ENCODE peak calls at places on chromosomes 4 and X, in five cellular contexts. F, A, G, I and M are unnamed samples.

GRCh38 chr4:48778431-48779094 is 1.5 kb downstream of the FRYL start:
- DNase-seq in I (no peak), A (no peak), F (peak), G (no peak), M (peak)

GRCh38 chr4:37816006-37816405 is 10.5 kb upstream of the PGM2 start:
- DNase-seq in G (no peak), A (no peak), F (no peak), I (no peak), M (no peak)

GRCh38 chr4:85221606-85222005 is 253.3 kb upstream of the ARHGAP24 start:
- DNase-seq in I (no peak), F (no peak), G (no peak), A (no peak), M (no peak)

GRCh38 chr4:176745902-176746301 is 46.8 kb downstream of the VEGFC start:
- DNase-seq in A (no peak), I (no peak), G (no peak), F (no peak), M (no peak)

GRCh38 chr4:105950701-105951100 is 55.4 kb downstream of the NPNT start:
- DNase-seq in G (no peak), F (no peak), I (no peak), A (no peak), M (no peak)

GRCh38 chrX:104435249-104435648 is 130.8 kb upstream of the IL1RAPL2 start:
- DNase-seq in F (no peak), G (no peak), I (no peak), A (no peak), M (no peak)

GRCh38 chr4:154559141-154559841 is 3.5 kb upstream of the FGB start:
- DNase-seq in A (no peak), F (peak), G (no peak), I (no peak), M (peak)

GRCh38 chrX:137654481-137654880 is 88.6 kb downstream of the ZIC3 start:
- DNase-seq in F (no peak), A (no peak), G (no peak), I (no peak), M (no peak)

DNA sequence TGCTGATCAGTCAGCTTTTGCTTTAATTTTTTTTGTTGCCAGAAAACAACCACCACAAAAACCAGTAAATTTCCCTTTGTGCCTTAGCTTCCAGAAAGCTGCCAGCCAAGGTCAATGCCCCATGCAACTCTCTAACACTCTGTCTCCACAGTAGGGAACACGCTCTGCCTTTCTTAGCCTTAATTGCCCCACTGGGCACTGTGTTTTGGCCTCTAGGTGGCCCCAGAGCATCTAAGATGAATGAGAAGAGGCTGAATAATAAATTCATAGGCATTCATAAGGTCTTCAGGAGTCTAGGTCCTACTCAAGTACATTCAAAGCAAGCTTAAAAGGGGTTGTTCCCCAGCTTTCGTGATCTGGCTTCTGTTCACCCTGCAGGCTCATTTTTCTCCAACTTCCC is 57.7 kb upstream of the PASD1 start:
- DNase-seq in G (peak), A (no peak), I (no peak), F (peak), M (peak)
- TF ChIP-seq CTCF in G (no peak), A (no peak), I (no peak), F (peak), M (peak)

DNA sequence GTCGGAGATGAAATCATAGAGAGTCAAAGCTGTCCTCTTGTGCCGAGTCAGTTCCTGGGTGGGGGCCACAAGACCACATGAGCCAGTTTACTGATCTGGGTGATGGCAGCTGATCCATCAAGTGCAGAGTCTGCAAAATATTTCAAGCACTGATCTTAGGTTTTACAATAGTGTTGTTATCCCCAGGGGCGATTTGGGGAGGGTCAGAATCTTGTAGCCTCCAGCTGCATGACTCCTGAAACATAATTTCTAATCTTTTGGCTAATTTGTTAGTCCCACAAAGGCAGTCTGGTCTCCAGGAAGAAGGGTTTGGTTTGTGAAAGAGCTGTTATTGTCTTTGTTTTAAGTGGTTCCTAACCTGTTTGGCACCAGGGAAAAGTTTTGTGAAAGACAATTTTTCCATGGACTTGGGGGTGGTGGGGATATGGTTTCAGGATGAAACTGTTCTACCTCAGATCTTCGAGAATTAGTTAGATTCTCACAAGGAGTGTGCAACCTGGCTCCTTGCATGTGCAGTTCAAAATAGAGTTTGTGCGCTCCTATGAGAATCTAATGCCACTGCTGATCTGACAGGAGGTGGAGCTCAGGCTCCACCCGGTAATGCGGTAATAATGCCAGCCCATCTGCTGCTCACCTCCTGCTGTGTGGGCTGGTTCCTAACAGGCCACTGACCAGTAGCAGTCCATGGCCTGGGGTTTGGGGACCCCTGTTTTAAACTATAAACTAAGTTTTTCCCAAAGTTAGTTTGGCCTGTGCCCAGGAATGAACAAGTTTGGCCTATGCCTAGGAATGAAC is 29.2 kb downstream of the METAP1 start:
- DNase-seq in F (no peak), G (peak), A (peak), I (no peak), M (no peak)
- TF ChIP-seq CTCF in F (no peak), G (no peak), A (no peak), I (peak), M (no peak)

GRCh38 chr4:111630705-111631104 is 514.5 kb upstream of the FAM241A start:
- DNase-seq in G (no peak), A (no peak), F (peak), I (no peak), M (peak)

GRCh38 chr4:111628437-111628836 is 516.8 kb upstream of the FAM241A start:
- DNase-seq in G (no peak), I (no peak), F (no peak), A (no peak), M (no peak)

GRCh38 chr4:111633663-111634266 is 511.5 kb upstream of the FAM241A start:
- DNase-seq in A (no peak), G (no peak), F (no peak), I (no peak), M (no peak)

GRCh38 chr4:111632752-111633151 is 512.5 kb upstream of the FAM241A start:
- DNase-seq in F (peak), A (no peak), G (no peak), I (no peak), M (peak)

GRCh38 chr4:111631157-111631999 is 513.9 kb upstream of the FAM241A start:
- DNase-seq in F (peak), I (no peak), A (no peak), G (no peak), M (peak)
- TF ChIP-seq CTCF in F (peak), I (peak), A (no peak), G (no peak), M (peak)

GRCh38 chrX:100817340-100817739 is 2.9 kb upstream of the CSTF2 start:
- DNase-seq in G (no peak), F (no peak), I (no peak), A (no peak), M (no peak)

GRCh38 chrX:100819534-100819836 is 706 bp upstream of the CSTF2 start:
- DNase-seq in G (peak), F (no peak), A (no peak), I (peak), M (no peak)

DNA sequence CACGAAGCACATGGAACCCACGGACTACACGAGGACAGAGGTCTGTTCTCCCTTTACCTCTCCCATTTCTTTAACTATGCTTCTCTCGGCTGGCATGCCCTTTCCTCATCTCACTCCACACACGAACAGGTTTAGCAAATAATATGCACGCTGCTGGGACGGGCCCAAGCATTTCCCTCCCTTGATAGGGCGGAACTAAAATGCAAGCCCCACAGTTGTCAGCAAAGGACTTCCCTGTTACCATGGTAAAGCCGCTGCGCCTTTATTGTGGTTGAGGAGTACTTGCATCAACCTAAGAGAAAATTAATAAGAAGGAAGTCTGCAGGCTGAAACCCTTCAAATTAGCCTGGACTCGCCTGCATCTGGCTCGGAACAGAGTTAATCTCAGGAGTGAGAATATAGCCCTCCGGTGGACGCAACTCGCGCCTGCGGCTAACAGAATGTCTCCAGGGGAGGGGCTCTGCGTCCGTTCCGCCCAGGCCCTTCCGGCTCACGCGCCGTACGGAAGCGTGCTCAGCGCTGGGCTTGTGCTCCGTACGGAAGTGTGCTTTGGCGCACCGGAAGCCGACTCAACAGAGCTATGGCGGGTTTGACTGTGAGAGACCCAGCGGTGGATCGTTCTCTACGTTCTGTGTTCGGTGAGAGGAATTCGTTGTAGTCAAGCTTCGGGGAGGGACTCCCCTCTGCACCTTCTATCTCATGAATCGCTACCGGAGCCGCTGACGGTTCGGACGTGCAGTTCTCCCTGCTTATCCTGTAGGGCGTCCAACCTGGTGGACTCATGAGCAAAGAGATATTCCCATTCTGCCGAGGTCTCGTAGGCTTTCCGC is at the start of gene CSTF2:
- DNase-seq in I (peak), A (peak), G (peak), F (peak), M (peak)
- TF ChIP-seq CTCF in I (no peak), A (no peak), G (no peak), F (no peak), M (no peak)

DNA sequence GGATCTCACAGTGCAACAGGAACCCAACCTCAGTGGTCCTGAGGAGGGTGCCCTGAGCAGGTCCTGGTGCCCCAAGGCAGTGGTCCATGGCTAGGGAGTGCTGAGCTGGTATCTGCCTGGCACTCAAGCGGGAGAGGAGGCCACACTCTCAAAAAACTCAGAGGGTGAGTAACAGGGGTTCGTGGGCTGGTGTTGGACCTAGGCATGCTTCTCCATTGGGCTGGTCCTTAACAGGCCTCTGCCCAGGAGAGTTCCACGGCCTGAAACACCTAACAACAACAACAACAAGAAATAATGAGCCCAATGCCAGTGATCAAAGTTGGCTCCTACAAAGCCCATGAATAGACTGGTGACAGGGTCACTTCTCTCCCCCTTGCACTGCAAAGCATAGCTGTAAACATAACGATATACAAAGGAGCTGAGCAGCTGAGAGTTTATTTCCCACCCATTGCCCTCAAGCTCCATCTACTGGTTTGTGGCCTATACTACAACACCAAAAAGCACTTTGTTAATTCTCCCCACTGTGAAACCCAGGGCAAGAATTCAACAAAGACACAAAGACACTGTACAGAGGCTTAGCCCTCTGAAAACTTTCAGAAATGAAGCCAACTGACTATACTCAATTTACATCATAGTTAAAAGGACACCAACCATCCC is 736.2 kb upstream of the ADGRL3 start:
- DNase-seq in I (no peak), A (no peak), G (no peak), F (no peak), M (peak)
- TF ChIP-seq CTCF in I (no peak), A (no peak), G (no peak), F (no peak), M (peak)

GRCh38 chr4:26235500-26235899 is 85.3 kb upstream of the RBPJ start:
- DNase-seq in F (peak), I (no peak), A (peak), G (no peak), M (peak)
- TF ChIP-seq CTCF in F (peak), I (no peak), A (no peak), G (no peak), M (no peak)